ENCODE peak calls at places on chromosomes 7 and 10, in four cellular contexts. One of them, this sample, is unnamed.

GRCh38 chr10:30127120-30127541 is 67.7 kb upstream of the JCAD start:
- DNase-seq in trophoblast cell: no peak
- DNase-seq in psoas muscle: peak; percentile 19
- DNase-seq in neuronal stem cell: no peak
- DNase-seq in this sample: no peak

GRCh38 chr10:133453516-133454203 is at the start of gene SCART1:
- DNase-seq in neuronal stem cell: no peak
- DNase-seq in psoas muscle: no peak
- DNase-seq in trophoblast cell: no peak
- DNase-seq in this sample: no peak

GRCh38 chr7:45239486-45239885 is 81.9 kb downstream of the RAMP3 start:
- DNase-seq in neuronal stem cell: no peak
- DNase-seq in psoas muscle: no peak
- DNase-seq in trophoblast cell: no peak
- DNase-seq in this sample: peak; percentile 33

GRCh38 chr10:63573068-63573697 is 52.0 kb downstream of the REEP3 start:
- DNase-seq in neuronal stem cell: no peak
- DNase-seq in psoas muscle: no peak
- DNase-seq in trophoblast cell: no peak
- DNase-seq in this sample: no peak

GRCh38 chr10:123007558-123008378 is 827 bp downstream of the IKZF5 start:
- DNase-seq in psoas muscle: peak; percentile 17
- DNase-seq in trophoblast cell: peak; percentile 64
- DNase-seq in neuronal stem cell: peak; percentile 18
- DNase-seq in this sample: peak; percentile 52

GRCh38 chr10:475709-476457 is 213.6 kb downstream of the DIP2C start:
- DNase-seq in psoas muscle: no peak
- DNase-seq in neuronal stem cell: no peak
- DNase-seq in trophoblast cell: no peak
- DNase-seq in this sample: no peak

GRCh38 chr10:132910901-132911711 is 31.3 kb downstream of the CFAP46 start:
- DNase-seq in psoas muscle: no peak
- DNase-seq in neuronal stem cell: no peak
- DNase-seq in trophoblast cell: no peak
- DNase-seq in this sample: no peak

GRCh38 chr7:151699920-151700319 is 177.0 kb downstream of the PRKAG2 start:
- DNase-seq in psoas muscle: no peak
- DNase-seq in neuronal stem cell: no peak
- DNase-seq in trophoblast cell: no peak
- DNase-seq in this sample: no peak

GRCh38 chr10:98446656-98447221 is at the start of gene HPS1:
- DNase-seq in trophoblast cell: peak; percentile 65
- DNase-seq in neuronal stem cell: peak; percentile 26
- DNase-seq in psoas muscle: peak; percentile 86
- DNase-seq in this sample: peak; percentile 57

GRCh38 chr7:954330-955238 is at the start of gene ADAP1:
- DNase-seq in trophoblast cell: peak; percentile 63
- DNase-seq in neuronal stem cell: no peak
- DNase-seq in psoas muscle: peak; percentile 51
- DNase-seq in this sample: peak; percentile 76

GRCh38 chr10:72009430-72010081 is 45.4 kb downstream of the CHST3 start:
- DNase-seq in neuronal stem cell: peak; percentile 27
- DNase-seq in trophoblast cell: peak; percentile 88
- DNase-seq in psoas muscle: peak; percentile 93
- DNase-seq in this sample: no peak

GRCh38 chr7:121395494-121395960 is 581 bp downstream of the FAM3C start:
- DNase-seq in psoas muscle: no peak
- DNase-seq in neuronal stem cell: no peak
- DNase-seq in trophoblast cell: peak; percentile 59
- DNase-seq in this sample: peak; percentile 63

GRCh38 chr10:60209874-60210584 is 179.6 kb downstream of the ANK3 start:
- DNase-seq in neuronal stem cell: no peak
- DNase-seq in psoas muscle: no peak
- DNase-seq in trophoblast cell: peak; percentile 11
- DNase-seq in this sample: no peak

GRCh38 chr10:95260397-95260881 is 30.4 kb downstream of the PDLIM1 start:
- DNase-seq in psoas muscle: no peak
- DNase-seq in neuronal stem cell: no peak
- DNase-seq in trophoblast cell: peak; percentile 86
- DNase-seq in this sample: peak; percentile 83

GRCh38 chr7:94244760-94245159 is 149.9 kb upstream of the COL1A2 start:
- DNase-seq in trophoblast cell: no peak
- DNase-seq in neuronal stem cell: no peak
- DNase-seq in psoas muscle: no peak
- DNase-seq in this sample: peak; percentile 56

GRCh38 chr10:103668351-103669242 is 175.1 kb downstream of the NEURL1 start:
- DNase-seq in psoas muscle: peak; percentile 81
- DNase-seq in trophoblast cell: no peak
- DNase-seq in neuronal stem cell: no peak
- DNase-seq in this sample: no peak

GRCh38 chr7:90267263-90267858 is 22.4 kb downstream of the CFAP69 start:
- DNase-seq in psoas muscle: no peak
- DNase-seq in trophoblast cell: no peak
- DNase-seq in neuronal stem cell: no peak
- DNase-seq in this sample: no peak

GRCh38 chr7:33639552-33640197 is 265.7 kb upstream of the BMPER start:
- DNase-seq in psoas muscle: no peak
- DNase-seq in trophoblast cell: peak; percentile 55
- DNase-seq in neuronal stem cell: no peak
- DNase-seq in this sample: no peak

GRCh38 chr10:83647519-83647918 is 491.8 kb upstream of the GHITM start:
- DNase-seq in neuronal stem cell: no peak
- DNase-seq in psoas muscle: no peak
- DNase-seq in trophoblast cell: no peak
- DNase-seq in this sample: no peak

GRCh38 chr10:53052765-53053164 is 280.2 kb upstream of the MBL2 start:
- DNase-seq in psoas muscle: no peak
- DNase-seq in trophoblast cell: no peak
- DNase-seq in neuronal stem cell: no peak
- DNase-seq in this sample: no peak

GRCh38 chr7:111903016-111903415 is 303.2 kb downstream of the DOCK4 start:
- DNase-seq in neuronal stem cell: no peak
- DNase-seq in psoas muscle: no peak
- DNase-seq in trophoblast cell: no peak
- DNase-seq in this sample: no peak

GRCh38 chr7:74027124-74027682 is 770 bp upstream of the ELN start:
- DNase-seq in neuronal stem cell: no peak
- DNase-seq in trophoblast cell: no peak
- DNase-seq in psoas muscle: no peak
- DNase-seq in this sample: no peak

GRCh38 chr7:124652237-124652636 is 113.4 kb downstream of the GPR37 start:
- DNase-seq in trophoblast cell: peak; percentile 21
- DNase-seq in neuronal stem cell: no peak
- DNase-seq in psoas muscle: no peak
- DNase-seq in this sample: no peak

GRCh38 chr10:60846173-60846572 is 67.9 kb downstream of the CDK1 start:
- DNase-seq in neuronal stem cell: no peak
- DNase-seq in psoas muscle: no peak
- DNase-seq in trophoblast cell: peak; percentile 17
- DNase-seq in this sample: no peak

GRCh38 chr7:151351027-151351426 is 9.4 kb downstream of the NUB1 start:
- DNase-seq in psoas muscle: no peak
- DNase-seq in trophoblast cell: peak; percentile 28
- DNase-seq in neuronal stem cell: no peak
- DNase-seq in this sample: no peak

GRCh38 chr10:76479103-76479790 is 1047.8 kb downstream of the LRMDA start:
- DNase-seq in psoas muscle: no peak
- DNase-seq in trophoblast cell: no peak
- DNase-seq in neuronal stem cell: no peak
- DNase-seq in this sample: no peak

GRCh38 chr7:101950450-101951119 is 133.2 kb downstream of the CUX1 start:
- DNase-seq in psoas muscle: no peak
- DNase-seq in neuronal stem cell: no peak
- DNase-seq in trophoblast cell: peak; percentile 70
- DNase-seq in this sample: no peak

GRCh38 chr7:18900236-18900635 is 217.2 kb downstream of the TWIST1 start:
- DNase-seq in psoas muscle: no peak
- DNase-seq in trophoblast cell: no peak
- DNase-seq in neuronal stem cell: no peak
- DNase-seq in this sample: no peak
- H3K4me1 ChIP-seq in psoas muscle: no peaks in the 10 kb centered on the region
- H3K4me1 ChIP-seq in trophoblast cell: no peaks in the 10 kb centered on the region
- H3K4me1 ChIP-seq in neuronal stem cell: peaks cover 2% of the 10 kb centered on the region
- H3K4me1 ChIP-seq in this sample: peaks cover 13% of the 10 kb centered on the region

DNA sequence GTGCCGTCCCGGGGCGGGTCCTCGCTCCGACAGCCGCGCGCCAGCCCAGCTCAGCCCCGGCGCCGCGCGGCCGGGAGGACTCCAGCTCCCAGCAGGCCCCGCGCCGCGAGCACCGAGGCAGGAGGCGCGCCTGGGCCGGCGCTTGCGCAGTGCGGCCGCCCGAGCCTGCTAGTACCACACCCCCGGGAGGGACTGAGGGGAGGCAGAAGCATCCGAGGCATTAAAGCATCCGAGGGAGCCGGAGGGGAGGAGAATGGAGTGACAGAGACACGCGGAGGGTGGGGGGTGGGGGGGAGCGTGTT is at the start of gene GRK5:
- DNase-seq in neuronal stem cell: peak; percentile 96
- DNase-seq in trophoblast cell: peak; percentile 97
- DNase-seq in psoas muscle: peak; percentile 96
- DNase-seq in this sample: peak; percentile 90
- H3K4me1 ChIP-seq in neuronal stem cell: peaks cover 40% of the 10 kb centered on the region
- H3K4me1 ChIP-seq in trophoblast cell: peaks cover 11% of the 10 kb centered on the region
- H3K4me1 ChIP-seq in psoas muscle: no peaks in the 10 kb centered on the region
- H3K4me1 ChIP-seq in this sample: peaks cover 32% of the 10 kb centered on the region

GRCh38 chr7:23347007-23347681 is 48.0 kb downstream of the MALSU1 start:
- DNase-seq in trophoblast cell: no peak
- DNase-seq in neuronal stem cell: no peak
- DNase-seq in psoas muscle: no peak
- DNase-seq in this sample: no peak

GRCh38 chr7:23346316-23346715 is 47.2 kb downstream of the MALSU1 start:
- DNase-seq in trophoblast cell: no peak
- DNase-seq in neuronal stem cell: no peak
- DNase-seq in psoas muscle: no peak
- DNase-seq in this sample: no peak

GRCh38 chr7:23350466-23350865 is 51.3 kb downstream of the MALSU1 start:
- DNase-seq in psoas muscle: no peak
- DNase-seq in neuronal stem cell: no peak
- DNase-seq in trophoblast cell: no peak
- DNase-seq in this sample: no peak

GRCh38 chr7:23347682-23348180 is 48.6 kb downstream of the MALSU1 start:
- DNase-seq in psoas muscle: no peak
- DNase-seq in trophoblast cell: peak; percentile 50
- DNase-seq in neuronal stem cell: no peak
- DNase-seq in this sample: peak; percentile 98

DNA sequence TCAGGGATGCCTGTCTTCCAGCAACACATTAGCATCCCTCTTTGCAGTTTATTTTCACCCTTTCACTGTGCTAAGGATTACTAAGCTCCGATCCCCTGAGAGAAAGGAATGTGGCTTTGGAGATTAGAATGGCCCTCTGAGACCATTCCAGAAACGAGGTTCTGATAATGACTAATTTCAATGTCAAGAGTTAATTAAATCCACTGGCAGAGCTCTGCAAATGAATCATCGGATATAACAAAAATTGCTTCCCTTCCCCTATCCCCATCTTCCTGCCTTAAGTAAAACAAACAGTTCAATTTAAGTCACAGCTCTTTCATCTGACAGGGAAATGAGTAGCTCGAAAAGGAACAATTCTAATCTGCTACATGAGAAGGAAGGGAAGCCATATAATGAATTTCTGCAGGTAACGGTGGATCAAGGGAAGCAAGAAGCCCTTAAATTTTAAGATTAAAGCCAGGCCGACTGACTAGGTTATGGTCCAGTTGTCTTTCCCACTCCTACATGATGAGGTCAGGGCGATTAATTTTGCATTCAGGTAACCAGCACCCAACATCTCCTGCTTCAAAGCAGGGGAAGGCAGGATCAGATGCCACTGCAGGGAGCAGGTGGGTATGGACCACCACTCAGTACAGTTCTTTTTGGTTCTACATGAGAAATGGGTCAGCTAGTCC is 50.5 kb downstream of the MALSU1 start:
- DNase-seq in neuronal stem cell: peak; percentile 43
- DNase-seq in psoas muscle: no peak
- DNase-seq in trophoblast cell: no peak
- DNase-seq in this sample: no peak
- H3K4me1 ChIP-seq in neuronal stem cell: peaks cover 4% of the 10 kb centered on the region
- H3K4me1 ChIP-seq in psoas muscle: no peaks in the 10 kb centered on the region
- H3K4me1 ChIP-seq in trophoblast cell: peaks cover 3% of the 10 kb centered on the region
- H3K4me1 ChIP-seq in this sample: peaks cover 86% of the 10 kb centered on the region

GRCh38 chr7:135966341-135967043 is 10.7 kb downstream of the MTPN start:
- DNase-seq in trophoblast cell: no peak
- DNase-seq in psoas muscle: no peak
- DNase-seq in neuronal stem cell: no peak
- DNase-seq in this sample: no peak

GRCh38 chr7:135974667-135975066 is 2.5 kb downstream of the MTPN start:
- DNase-seq in neuronal stem cell: no peak
- DNase-seq in trophoblast cell: no peak
- DNase-seq in psoas muscle: no peak
- DNase-seq in this sample: no peak

GRCh38 chr7:135970045-135970444 is 7.1 kb downstream of the MTPN start:
- DNase-seq in neuronal stem cell: no peak
- DNase-seq in trophoblast cell: no peak
- DNase-seq in psoas muscle: no peak
- DNase-seq in this sample: no peak

GRCh38 chr7:135970682-135971365 is 6.3 kb downstream of the MTPN start:
- DNase-seq in psoas muscle: no peak
- DNase-seq in neuronal stem cell: no peak
- DNase-seq in trophoblast cell: peak; percentile 2
- DNase-seq in this sample: no peak

GRCh38 chr7:135971366-135971725 is 5.8 kb downstream of the MTPN start:
- DNase-seq in trophoblast cell: no peak
- DNase-seq in neuronal stem cell: no peak
- DNase-seq in psoas muscle: no peak
- DNase-seq in this sample: no peak
- H3K4me1 ChIP-seq in trophoblast cell: peaks cover 2% of the 10 kb centered on the region
- H3K4me1 ChIP-seq in neuronal stem cell: peaks cover 6% of the 10 kb centered on the region
- H3K4me1 ChIP-seq in psoas muscle: peaks cover 34% of the 10 kb centered on the region
- H3K4me1 ChIP-seq in this sample: peaks cover 17% of the 10 kb centered on the region